ENCODE peak calls at places on chromosome 4, in four cellular contexts. One of them, this sample, is unnamed.
A peak's percentile ranks its signal among the peaks of the same experiment; 100 is the strongest.

GRCh38 chr4:38189445-38189844 is 229.2 kb downstream of the PTTG2 start:
- DNase-seq in A549: peak; percentile 74
- DNase-seq in WERI-Rb-1: no peak
- DNase-seq in AG10803: peak; percentile 66
- DNase-seq in this sample: no peak

GRCh38 chr4:169270156-169270809 is 473 bp downstream of the SH3RF1 start:
- DNase-seq in A549: peak; percentile 37
- DNase-seq in AG10803: peak; percentile 52
- DNase-seq in WERI-Rb-1: peak; percentile 72
- DNase-seq in this sample: peak; percentile 42

GRCh38 chr4:148445071-148445902 is 3.1 kb upstream of the NR3C2 start:
- DNase-seq in AG10803: no peak
- DNase-seq in A549: no peak
- DNase-seq in WERI-Rb-1: peak; percentile 67
- DNase-seq in this sample: peak; percentile 78

GRCh38 chr4:89539797-89540711 is 232.5 kb upstream of the GPRIN3 start:
- DNase-seq in A549: no peak
- DNase-seq in AG10803: no peak
- DNase-seq in WERI-Rb-1: no peak
- DNase-seq in this sample: no peak

GRCh38 chr4:1403591-1404572 is 2.4 kb downstream of the NKX1-1 start:
- DNase-seq in AG10803: no peak
- DNase-seq in WERI-Rb-1: peak; percentile 27
- DNase-seq in A549: no peak
- DNase-seq in this sample: no peak

GRCh38 chr4:159757471-159757870 is 654.6 kb downstream of the RAPGEF2 start:
- DNase-seq in AG10803: no peak
- DNase-seq in A549: no peak
- DNase-seq in WERI-Rb-1: no peak
- DNase-seq in this sample: no peak

GRCh38 chr4:56871357-56871993 is 36.2 kb upstream of the REST start:
- DNase-seq in WERI-Rb-1: no peak
- DNase-seq in A549: no peak
- DNase-seq in AG10803: peak; percentile 43
- DNase-seq in this sample: no peak

GRCh38 chr4:139975830-139976272 is 178.1 kb downstream of the MAML3 start:
- DNase-seq in A549: no peak
- DNase-seq in AG10803: peak; percentile 55
- DNase-seq in WERI-Rb-1: no peak
- DNase-seq in this sample: no peak

GRCh38 chr4:33494150-33494549 is 2750.2 kb downstream of the ARAP2 start:
- DNase-seq in WERI-Rb-1: no peak
- DNase-seq in A549: peak; percentile 21
- DNase-seq in AG10803: no peak
- DNase-seq in this sample: no peak

GRCh38 chr4:45215976-45216542 is 489.7 kb upstream of the GNPDA2 start:
- DNase-seq in AG10803: no peak
- DNase-seq in WERI-Rb-1: no peak
- DNase-seq in A549: no peak
- DNase-seq in this sample: no peak

GRCh38 chr4:38867478-38868054 is at the start of gene FAM114A1:
- DNase-seq in A549: peak; percentile 68
- DNase-seq in WERI-Rb-1: peak; percentile 81
- DNase-seq in AG10803: peak; percentile 83
- DNase-seq in this sample: peak; percentile 70

GRCh38 chr4:162985131-162985530 is 181.6 kb downstream of the NAF1 start:
- DNase-seq in AG10803: no peak
- DNase-seq in A549: no peak
- DNase-seq in WERI-Rb-1: no peak
- DNase-seq in this sample: no peak
- TF ChIP-seq CTCF in AG10803: no peak
- TF ChIP-seq CTCF in A549: no peak
- TF ChIP-seq CTCF in WERI-Rb-1: no peak
- TF ChIP-seq CTCF in this sample: no peak

GRCh38 chr4:175641053-175641452 is 171.0 kb downstream of the GPM6A start:
- DNase-seq in AG10803: no peak
- DNase-seq in WERI-Rb-1: no peak
- DNase-seq in A549: no peak
- DNase-seq in this sample: no peak

GRCh38 chr4:175651701-175652100 is 160.4 kb downstream of the GPM6A start:
- DNase-seq in WERI-Rb-1: peak; percentile 64
- DNase-seq in A549: no peak
- DNase-seq in AG10803: no peak
- DNase-seq in this sample: no peak

GRCh38 chr4:175646802-175647201 is 165.3 kb downstream of the GPM6A start:
- DNase-seq in A549: no peak
- DNase-seq in AG10803: no peak
- DNase-seq in WERI-Rb-1: no peak
- DNase-seq in this sample: no peak
- TF ChIP-seq CTCF in A549: no peak
- TF ChIP-seq CTCF in AG10803: no peak
- TF ChIP-seq CTCF in WERI-Rb-1: no peak
- TF ChIP-seq CTCF in this sample: no peak

DNA sequence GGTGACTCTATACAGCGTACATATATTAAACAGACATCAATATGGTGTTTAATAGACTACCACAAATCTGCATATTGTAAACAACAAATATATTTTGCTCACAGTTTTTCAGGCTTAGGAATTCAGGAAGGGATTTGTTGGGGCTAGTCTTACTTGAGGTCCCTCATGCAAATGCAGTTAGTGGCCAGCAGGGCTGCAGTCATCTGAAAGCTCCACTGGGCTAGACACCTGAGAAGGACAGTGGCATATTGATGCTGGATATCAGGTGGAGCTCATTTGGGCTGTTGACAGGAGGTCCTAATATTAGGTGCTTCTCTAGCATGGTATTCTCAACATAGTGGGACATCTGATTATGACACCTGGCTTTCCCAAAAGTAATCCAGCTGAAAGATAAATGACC is 493.8 kb upstream of the PABPC4L start:
- DNase-seq in A549: no peak
- DNase-seq in AG10803: no peak
- DNase-seq in WERI-Rb-1: no peak
- DNase-seq in this sample: no peak
- TF ChIP-seq CTCF in A549: no peak
- TF ChIP-seq CTCF in AG10803: no peak
- TF ChIP-seq CTCF in WERI-Rb-1: peak; percentile 17
- TF ChIP-seq CTCF in this sample: no peak

GRCh38 chr4:118883861-118884260 is 4.8 kb upstream of the SYNPO2 start:
- DNase-seq in WERI-Rb-1: no peak
- DNase-seq in A549: no peak
- DNase-seq in AG10803: no peak
- DNase-seq in this sample: no peak
- TF ChIP-seq CTCF in WERI-Rb-1: peak; percentile 20
- TF ChIP-seq CTCF in A549: no peak
- TF ChIP-seq CTCF in AG10803: no peak
- TF ChIP-seq CTCF in this sample: no peak

GRCh38 chr4:24403263-24403662 is 181.1 kb downstream of the DHX15 start:
- DNase-seq in AG10803: no peak
- DNase-seq in WERI-Rb-1: no peak
- DNase-seq in A549: no peak
- DNase-seq in this sample: no peak

GRCh38 chr4:24405356-24405755 is 179.0 kb downstream of the DHX15 start:
- DNase-seq in WERI-Rb-1: no peak
- DNase-seq in AG10803: no peak
- DNase-seq in A549: no peak
- DNase-seq in this sample: no peak

GRCh38 chr4:24408640-24409039 is 175.7 kb downstream of the DHX15 start:
- DNase-seq in AG10803: no peak
- DNase-seq in WERI-Rb-1: no peak
- DNase-seq in A549: no peak
- DNase-seq in this sample: no peak

GRCh38 chr4:24404281-24404680 is 180.1 kb downstream of the DHX15 start:
- DNase-seq in AG10803: no peak
- DNase-seq in WERI-Rb-1: no peak
- DNase-seq in A549: no peak
- DNase-seq in this sample: no peak

DNA sequence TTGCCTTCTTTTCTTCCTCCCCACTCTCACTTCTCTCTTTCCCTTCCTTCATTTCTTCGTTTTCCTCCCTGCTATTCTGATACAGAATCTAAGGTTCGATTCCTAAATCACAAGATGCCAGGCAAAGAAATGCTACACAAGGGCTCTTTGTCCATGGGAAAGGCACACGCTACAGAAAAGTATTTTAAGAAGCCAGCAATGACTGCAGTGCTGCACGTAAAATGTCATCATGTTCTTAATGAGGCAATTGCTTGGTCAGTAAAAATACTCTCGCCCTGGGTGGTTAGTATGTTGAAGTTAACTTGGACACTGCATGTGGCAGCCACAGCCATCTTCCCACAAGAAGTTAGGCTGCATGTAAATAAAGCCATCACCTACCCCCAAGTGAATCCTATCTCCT is 178.4 kb downstream of the DHX15 start:
- DNase-seq in A549: no peak
- DNase-seq in AG10803: no peak
- DNase-seq in WERI-Rb-1: no peak
- DNase-seq in this sample: no peak
- TF ChIP-seq CTCF in A549: no peak
- TF ChIP-seq CTCF in AG10803: no peak
- TF ChIP-seq CTCF in WERI-Rb-1: no peak
- TF ChIP-seq CTCF in this sample: no peak

DNA sequence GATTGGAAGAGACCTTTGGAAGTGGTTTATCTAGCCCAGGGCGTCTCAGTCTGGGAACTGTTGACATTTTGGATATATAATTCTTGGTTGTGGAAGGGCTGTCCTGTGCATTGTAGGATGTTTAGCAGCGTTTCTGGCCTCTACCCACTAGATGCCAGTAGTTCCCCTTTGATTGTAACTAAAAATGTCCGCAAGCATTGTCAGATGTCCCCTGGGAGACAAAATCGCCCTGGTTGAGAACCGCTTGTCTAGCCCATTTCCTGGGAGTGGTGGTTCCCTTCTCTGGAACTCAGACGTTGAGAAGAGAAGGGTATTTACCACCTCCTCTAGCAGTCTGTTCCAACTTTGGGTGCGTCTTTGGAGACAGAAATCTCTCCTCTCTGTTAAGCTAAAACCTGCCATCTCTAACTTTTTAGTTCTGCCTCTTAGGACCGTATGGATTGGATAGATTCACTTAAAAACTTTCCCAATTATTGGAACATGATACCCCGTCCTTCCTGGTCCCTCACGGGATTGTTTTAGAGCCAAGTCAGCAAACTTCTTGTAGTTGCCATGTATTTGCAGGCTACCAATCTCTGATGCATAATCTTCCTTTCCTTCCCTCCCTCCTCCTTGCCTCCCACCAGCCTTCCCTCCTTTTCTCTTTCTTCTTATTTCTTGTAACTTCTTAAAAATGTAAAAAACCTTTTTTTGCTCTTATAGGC is 13.9 kb downstream of the TMEM165 start:
- DNase-seq in A549: no peak
- DNase-seq in WERI-Rb-1: no peak
- DNase-seq in AG10803: peak; percentile 51
- DNase-seq in this sample: no peak
- TF ChIP-seq CTCF in A549: peak; percentile 10
- TF ChIP-seq CTCF in WERI-Rb-1: peak; percentile 39
- TF ChIP-seq CTCF in AG10803: peak; percentile 52
- TF ChIP-seq CTCF in this sample: no peak

GRCh38 chr4:8666581-8666980 is 74.0 kb downstream of the CPZ start:
- DNase-seq in AG10803: no peak
- DNase-seq in A549: no peak
- DNase-seq in WERI-Rb-1: no peak
- DNase-seq in this sample: no peak
- TF ChIP-seq CTCF in AG10803: no peak
- TF ChIP-seq CTCF in A549: no peak
- TF ChIP-seq CTCF in WERI-Rb-1: peak; percentile 1
- TF ChIP-seq CTCF in this sample: no peak

GRCh38 chr4:131091896-131092295 is 1995.9 kb downstream of the C4orf33 start:
- DNase-seq in A549: peak; percentile 45
- DNase-seq in AG10803: no peak
- DNase-seq in WERI-Rb-1: no peak
- DNase-seq in this sample: no peak
- TF ChIP-seq CTCF in A549: peak; percentile 38
- TF ChIP-seq CTCF in AG10803: peak; percentile 14
- TF ChIP-seq CTCF in WERI-Rb-1: no peak
- TF ChIP-seq CTCF in this sample: no peak

DNA sequence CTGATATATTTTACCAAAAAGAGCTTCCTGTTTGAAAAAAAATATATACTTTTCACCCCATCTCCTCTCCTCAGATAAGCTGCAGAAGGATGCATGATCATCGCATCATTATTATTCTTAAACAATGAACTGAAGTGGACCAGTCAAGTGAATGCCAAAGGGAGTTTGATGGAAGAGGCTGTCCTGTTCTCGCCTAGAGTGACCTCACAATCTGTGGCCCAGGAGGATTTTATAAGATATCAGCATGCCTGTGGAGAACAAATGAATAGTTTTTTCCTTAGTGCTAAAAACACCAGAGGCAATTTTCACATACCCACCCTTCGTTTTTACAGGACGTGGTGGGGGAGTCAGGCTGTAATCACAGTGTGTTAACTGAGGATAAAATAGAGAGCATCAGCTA is 112.7 kb downstream of the USP46 start:
- DNase-seq in WERI-Rb-1: no peak
- DNase-seq in AG10803: no peak
- DNase-seq in A549: no peak
- DNase-seq in this sample: no peak
- TF ChIP-seq CTCF in WERI-Rb-1: no peak
- TF ChIP-seq CTCF in AG10803: no peak
- TF ChIP-seq CTCF in A549: no peak
- TF ChIP-seq CTCF in this sample: no peak

GRCh38 chr4:34953145-34953799 is 1291.0 kb downstream of the ARAP2 start:
- DNase-seq in WERI-Rb-1: peak; percentile 19
- DNase-seq in AG10803: no peak
- DNase-seq in A549: peak; percentile 76
- DNase-seq in this sample: no peak
- TF ChIP-seq CTCF in WERI-Rb-1: peak; percentile 13
- TF ChIP-seq CTCF in AG10803: no peak
- TF ChIP-seq CTCF in A549: peak; percentile 9
- TF ChIP-seq CTCF in this sample: no peak